ENCODE peak calls at places on chromosomes 7 and 10, in six cellular contexts. N, U, B, C, P and R are unnamed samples.
A peak's percentile ranks its signal among the peaks of the same experiment; 100 is the strongest.

GRCh38 chr7:151498495-151498894 is 21.2 kb downstream of the RHEB start:
- DNase-seq in U (no peak), C (no peak), N (no peak), B (no peak), P (no peak), R (no peak)

GRCh38 chr7:131692131-131692960 is 135.9 kb upstream of the PODXL start:
- DNase-seq in N (peak; percentile 91), B (peak; percentile 61), P (no peak), C (peak; percentile 72), U (no peak), R (peak; percentile 12)

GRCh38 chr7:121334875-121335648 is 6.3 kb downstream of the WNT16 start:
- DNase-seq in N (no peak), U (no peak), P (no peak), C (no peak), B (no peak), R (no peak)

GRCh38 chr10:132572545-132572937 is 35.0 kb downstream of the INPP5A start:
- DNase-seq in U (no peak), P (no peak), B (no peak), N (no peak), C (no peak), R (no peak)

GRCh38 chr7:36214608-36215016 is 61.6 kb downstream of the EEPD1 start:
- DNase-seq in C (no peak), P (no peak), B (peak; percentile 37), N (no peak), U (no peak), R (no peak)

GRCh38 chr10:75550191-75550590 is 118.8 kb downstream of the LRMDA start:
- DNase-seq in P (no peak), B (no peak), U (no peak), N (no peak), C (no peak), R (no peak)

GRCh38 chr7:21429021-21429420 is 1.1 kb downstream of the SP4 start:
- DNase-seq in P (no peak), N (no peak), U (no peak), B (no peak), C (no peak), R (no peak)

GRCh38 chr10:71396714-71397339 is at the start of gene CDH23:
- DNase-seq in N (peak; percentile 35), C (peak; percentile 29), U (no peak), P (no peak), B (peak; percentile 66), R (no peak)

GRCh38 chr10:27072436-27073114 is 27.7 kb downstream of the ANKRD26 start:
- DNase-seq in C (no peak), N (peak; percentile 37), B (no peak), P (no peak), U (no peak), R (no peak)

GRCh38 chr7:88363249-88363648 is 56.6 kb upstream of the STEAP4 start:
- DNase-seq in N (no peak), C (no peak), B (no peak), U (no peak), P (no peak), R (no peak)